ENCODE peak calls at places on chromosome 16, in nine cellular contexts. Y, C, S, Z, F, A, R, V and D are unnamed samples.

GRCh38 chr16:527015-527903 is at the start of gene CAPN15:
- DNase-seq in R (peak; percentile 94), Z (peak; percentile 79), S (peak; percentile 79), Y (peak; percentile 97), C (peak; percentile 86), F (peak; percentile 78), A (peak; percentile 89), V (peak; percentile 84), D (peak; percentile 77)

GRCh38 chr16:31483081-31483480 is at the start of gene SLC5A2:
- DNase-seq in A (no peak), Y (no peak), C (no peak), R (no peak), Z (no peak), V (no peak), S (no peak), F (no peak), D (no peak)

GRCh38 chr16:23562505-23562904 is 5.0 kb downstream of the UBFD1 start:
- DNase-seq in Y (no peak), Z (no peak), V (no peak), A (no peak), F (no peak), R (no peak), C (no peak), S (no peak), D (no peak)

GRCh38 chr16:50402298-50402895 is 33.6 kb upstream of the BRD7 start:
- DNase-seq in Y (no peak), F (no peak), A (no peak), S (no peak), V (no peak), Z (no peak), C (no peak), R (no peak), D (no peak)

GRCh38 chr16:58062821-58063220 is 37.3 kb downstream of the MMP15 start:
- DNase-seq in F (no peak), R (no peak), Z (no peak), S (no peak), Y (no peak), C (no peak), A (no peak), V (no peak), D (no peak)

GRCh38 chr16:11090947-11091785 is 146.8 kb downstream of the CLEC16A start:
- DNase-seq in V (no peak), F (no peak), Y (no peak), R (no peak), C (no peak), S (no peak), A (no peak), Z (no peak), D (peak; percentile 55)

GRCh38 chr16:59878999-59879398 is 1144.9 kb upstream of the GOT2 start:
- DNase-seq in A (no peak), C (no peak), F (no peak), S (no peak), Z (no peak), V (no peak), Y (no peak), R (no peak), D (no peak)

GRCh38 chr16:66044616-66045015 is 321.9 kb upstream of the CDH5 start:
- DNase-seq in R (no peak), C (no peak), S (no peak), F (no peak), Z (no peak), V (no peak), A (no peak), Y (no peak), D (no peak)

GRCh38 chr16:25151996-25152395 is 40.5 kb downstream of the LCMT1 start:
- DNase-seq in A (no peak), V (peak; percentile 89), R (no peak), Z (peak; percentile 58), F (no peak), S (no peak), C (no peak), Y (no peak), D (no peak)

GRCh38 chr16:84144859-84145639 is at the start of the genes DNAAF1 and HSDL1:
- DNase-seq in A (peak; percentile 93), R (peak; percentile 96), Z (peak; percentile 73), V (peak; percentile 95), F (peak; percentile 79), C (peak; percentile 86), S (peak; percentile 91), Y (peak; percentile 97), D (peak; percentile 63)

GRCh38 chr16:17358350-17358749 is 112.4 kb downstream of the XYLT1 start:
- DNase-seq in R (no peak), Z (no peak), V (no peak), S (no peak), F (no peak), Y (no peak), A (no peak), C (no peak), D (no peak)

GRCh38 chr16:17358846-17359245 is 111.9 kb downstream of the XYLT1 start:
- DNase-seq in Y (no peak), C (no peak), A (no peak), R (no peak), S (no peak), Z (no peak), V (no peak), F (no peak), D (no peak)

GRCh38 chr16:17359778-17360177 is 111.0 kb downstream of the XYLT1 start:
- DNase-seq in S (peak; percentile 53), R (no peak), Y (no peak), V (no peak), A (peak; percentile 24), C (no peak), Z (peak; percentile 70), F (no peak), D (peak; percentile 50)

GRCh38 chr16:17356243-17356933 is 114.4 kb downstream of the XYLT1 start:
- DNase-seq in C (no peak), Z (no peak), V (no peak), Y (no peak), R (no peak), S (no peak), F (no peak), A (no peak), D (no peak)

DNA sequence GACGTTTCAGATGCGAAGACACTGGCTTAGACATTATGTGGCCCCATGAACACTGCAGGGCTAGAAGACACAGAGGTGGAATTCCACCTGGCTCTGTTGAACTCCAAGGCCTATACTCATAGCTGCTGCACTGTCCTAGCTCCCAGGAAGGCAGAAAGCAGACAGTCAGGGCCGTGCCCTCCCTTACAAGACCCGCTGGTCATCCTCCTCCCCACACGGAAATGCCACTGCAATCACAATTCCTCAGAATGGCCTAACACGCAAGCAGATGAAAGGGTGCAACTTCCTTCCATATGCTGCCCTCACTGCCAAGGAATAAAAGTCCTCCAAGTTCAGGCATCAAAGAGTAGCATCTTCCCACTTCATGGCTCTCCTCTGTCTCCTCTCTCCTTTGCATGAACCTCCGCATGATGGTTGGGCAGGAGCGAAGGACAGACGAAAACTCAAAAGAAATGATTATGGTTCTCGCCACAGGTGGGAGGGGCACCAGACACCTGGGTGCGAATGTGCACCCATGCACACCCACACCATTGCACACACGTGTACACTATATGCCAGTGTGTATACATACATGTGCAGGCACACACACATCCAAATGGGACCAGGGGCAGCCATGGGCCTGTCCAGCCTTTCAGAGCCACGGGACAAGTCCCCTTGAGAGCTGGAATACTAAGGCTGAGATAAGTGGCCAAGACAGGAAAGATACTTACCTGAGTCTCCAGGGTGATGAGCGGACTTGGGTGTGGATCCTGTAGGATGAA is 113.3 kb downstream of the XYLT1 start:
- DNase-seq in A (no peak), C (no peak), S (no peak), R (no peak), V (no peak), F (no peak), Y (no peak), Z (no peak), D (no peak)
- H3K4me1 ChIP-seq in A (peaks cover 61% of the 10 kb centered on the region), C (no peaks in the 10 kb centered on the region), S (peaks cover 44% of the 10 kb centered on the region), R (no peaks in the 10 kb centered on the region), V (no peaks in the 10 kb centered on the region), F (no peaks in the 10 kb centered on the region), Y (peaks cover 1% of the 10 kb centered on the region), Z (no peaks in the 10 kb centered on the region), D (no peaks in the 10 kb centered on the region)

GRCh38 chr16:1823821-1824220 is 2.8 kb downstream of the HAGH start:
- DNase-seq in V (no peak), R (no peak), S (no peak), A (no peak), Y (no peak), Z (peak; percentile 59), C (no peak), F (no peak), D (no peak)
- H3K27ac ChIP-seq in V (no peak overlapping the region), R (no peak overlapping the region), S (no peak overlapping the region), A (no peak overlapping the region), Y (no peak overlapping the region), Z (no peak overlapping the region), C (no peak overlapping the region), F (no peak overlapping the region), D (no peak overlapping the region)

DNA sequence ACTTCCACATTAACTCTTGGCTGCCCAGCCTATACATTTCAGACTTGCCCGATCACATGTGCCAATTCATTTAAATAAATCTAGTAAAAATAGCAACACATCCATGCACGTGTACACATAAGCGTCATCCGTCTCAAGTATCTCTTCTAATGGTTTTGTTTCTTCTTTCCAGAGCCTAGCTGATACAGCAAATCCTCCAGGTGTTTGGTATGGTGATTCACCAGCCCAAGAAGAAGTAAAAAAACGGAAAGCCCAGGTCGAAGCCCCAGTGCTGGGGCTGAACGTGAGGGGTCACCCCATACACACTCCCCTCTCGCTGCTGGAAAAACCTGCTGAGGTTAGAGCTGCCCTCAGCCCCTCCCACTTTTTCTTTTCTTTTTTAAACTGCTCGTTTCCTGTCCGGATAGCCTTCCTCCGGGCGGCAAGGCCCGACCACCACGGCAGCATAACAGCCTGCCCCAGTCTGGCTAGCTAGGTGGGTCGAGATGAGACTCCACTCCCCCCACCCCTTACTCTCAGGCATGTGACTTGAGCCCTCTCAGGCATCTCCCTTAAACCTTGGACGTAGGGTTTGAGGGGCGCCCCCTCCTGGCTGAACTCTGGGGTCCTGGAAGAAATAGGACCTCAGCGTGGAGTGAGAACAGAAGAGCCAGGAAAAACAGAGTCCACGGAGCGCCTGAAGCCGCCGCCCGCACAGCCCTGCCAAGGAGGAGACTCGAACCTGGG is 13.9 kb upstream of the OR1F1 start:
- DNase-seq in Y (no peak), A (no peak), C (no peak), S (no peak), V (no peak), R (peak; percentile 37), Z (no peak), F (no peak), D (peak; percentile 64)
- H3K27me3 ChIP-seq in Y (peaks cover 21% of the 10 kb centered on the region), A (peaks cover 38% of the 10 kb centered on the region), C (peaks cover 27% of the 10 kb centered on the region), S (peaks cover 30% of the 10 kb centered on the region), V (peaks cover 31% of the 10 kb centered on the region), R (peaks cover 99% of the 10 kb centered on the region), Z (peaks cover 47% of the 10 kb centered on the region), F (peaks cover 100% of the 10 kb centered on the region), D (peaks cover 14% of the 10 kb centered on the region)

DNA sequence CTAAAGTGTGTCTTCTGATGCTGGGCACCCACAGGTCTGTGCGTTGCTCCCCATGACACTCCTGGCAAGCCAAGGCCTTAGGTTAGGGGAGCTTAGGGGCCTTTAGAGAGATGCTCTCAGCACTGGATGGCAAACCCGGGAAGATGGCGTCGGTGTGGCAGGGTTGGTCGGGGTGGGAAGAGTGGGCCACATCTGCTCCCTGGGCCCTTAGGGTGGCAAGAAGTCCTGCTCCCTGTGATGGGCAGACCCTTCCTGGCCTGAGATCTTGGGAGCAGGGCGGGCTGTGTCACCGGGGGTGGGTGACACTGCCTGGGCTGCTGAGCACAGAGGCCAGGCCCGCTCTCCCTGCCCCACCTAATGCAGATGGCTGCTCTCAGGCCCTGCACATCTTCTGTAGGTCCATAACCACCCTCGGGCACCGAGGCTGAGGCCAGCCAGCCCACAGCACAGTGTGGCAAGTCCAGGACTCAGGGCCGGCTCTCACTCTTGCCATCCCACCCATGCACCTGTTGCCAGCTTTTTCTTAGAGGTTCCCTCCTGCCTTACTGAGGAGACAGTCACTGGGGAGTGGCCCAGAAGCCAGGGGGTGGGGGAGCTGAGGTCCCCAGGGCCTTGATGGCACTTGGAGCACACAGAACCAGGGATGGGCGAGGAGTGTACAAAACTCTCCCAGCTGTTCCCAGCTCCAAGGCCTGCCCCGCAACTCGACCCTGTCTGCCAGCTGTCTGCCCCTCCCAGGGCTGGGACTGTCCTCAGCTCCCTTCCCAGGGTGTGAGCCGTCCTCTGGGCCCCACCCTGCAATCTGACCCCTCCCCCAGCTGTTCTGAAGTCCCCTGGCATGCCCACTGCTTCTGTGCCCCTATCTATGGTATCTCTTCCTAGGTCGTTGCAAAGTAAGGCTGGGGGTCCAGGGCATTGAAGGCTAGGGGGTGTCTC is 4.4 kb upstream of the MTSS2 start:
- DNase-seq in S (no peak), V (no peak), R (peak; percentile 46), F (no peak), Z (no peak), A (no peak), C (no peak), Y (peak; percentile 54), D (no peak)
- H3K4me1 ChIP-seq in S (peaks cover 12% of the 10 kb centered on the region), V (peaks cover 65% of the 10 kb centered on the region), R (peaks cover 89% of the 10 kb centered on the region), F (peaks cover 37% of the 10 kb centered on the region), Z (peaks cover 73% of the 10 kb centered on the region), A (peaks cover 2% of the 10 kb centered on the region), C (peaks cover 36% of the 10 kb centered on the region), Y (no peaks in the 10 kb centered on the region), D (peaks cover 22% of the 10 kb centered on the region)